ENCODE peak calls at places on chromosomes 13 and 19, in seven cellular contexts. One of them, this sample, is unnamed.

GRCh38 chr13:54875111-54875510 is 1846.5 kb downstream of the OLFM4 start:
- DNase-seq in CD8-positive, alpha-beta T cell: no peak
- DNase-seq in left ventricle myocardium inferior: no peak
- DNase-seq in adrenal gland: no peak
- DNase-seq in body of pancreas: no peak
- DNase-seq in psoas muscle: no peak
- DNase-seq in heart left ventricle: no peak
- DNase-seq in this sample: no peak

GRCh38 chr19:35963514-35963913 is 27.3 kb downstream of the LRFN3 start:
- DNase-seq in CD8-positive, alpha-beta T cell: no peak
- DNase-seq in left ventricle myocardium inferior: no peak
- DNase-seq in adrenal gland: peak; percentile 35
- DNase-seq in body of pancreas: peak; percentile 51
- DNase-seq in psoas muscle: no peak
- DNase-seq in heart left ventricle: peak; percentile 44
- DNase-seq in this sample: no peak

GRCh38 chr19:31140717-31141116 is 208.5 kb downstream of the TSHZ3 start:
- DNase-seq in CD8-positive, alpha-beta T cell: no peak
- DNase-seq in left ventricle myocardium inferior: no peak
- DNase-seq in adrenal gland: no peak
- DNase-seq in body of pancreas: no peak
- DNase-seq in psoas muscle: no peak
- DNase-seq in heart left ventricle: no peak
- DNase-seq in this sample: no peak

GRCh38 chr13:111893607-111894443 is 173.1 kb upstream of the SOX1 start:
- DNase-seq in CD8-positive, alpha-beta T cell: peak; percentile 23
- DNase-seq in left ventricle myocardium inferior: no peak
- DNase-seq in adrenal gland: no peak
- DNase-seq in body of pancreas: no peak
- DNase-seq in psoas muscle: no peak
- DNase-seq in heart left ventricle: no peak
- DNase-seq in this sample: peak; percentile 36

GRCh38 chr13:103303078-103303651 is 236.9 kb upstream of the SLC10A2 start:
- DNase-seq in CD8-positive, alpha-beta T cell: no peak
- DNase-seq in left ventricle myocardium inferior: no peak
- DNase-seq in adrenal gland: no peak
- DNase-seq in body of pancreas: no peak
- DNase-seq in psoas muscle: no peak
- DNase-seq in heart left ventricle: no peak
- DNase-seq in this sample: no peak

GRCh38 chr19:51407631-51408131 is 9.8 kb downstream of the SIGLEC10 start:
- DNase-seq in CD8-positive, alpha-beta T cell: peak; percentile 59
- DNase-seq in left ventricle myocardium inferior: no peak
- DNase-seq in adrenal gland: no peak
- DNase-seq in body of pancreas: peak; percentile 32
- DNase-seq in psoas muscle: no peak
- DNase-seq in heart left ventricle: no peak
- DNase-seq in this sample: no peak

GRCh38 chr13:41562083-41562482 is 104.7 kb downstream of the RGCC start:
- DNase-seq in CD8-positive, alpha-beta T cell: no peak
- DNase-seq in left ventricle myocardium inferior: peak; percentile 82
- DNase-seq in adrenal gland: peak; percentile 50
- DNase-seq in body of pancreas: peak; percentile 51
- DNase-seq in psoas muscle: peak; percentile 68
- DNase-seq in heart left ventricle: peak; percentile 58
- DNase-seq in this sample: peak; percentile 72

GRCh38 chr13:21095311-21095710 is 33.9 kb upstream of the LATS2 start:
- DNase-seq in CD8-positive, alpha-beta T cell: no peak
- DNase-seq in left ventricle myocardium inferior: no peak
- DNase-seq in adrenal gland: no peak
- DNase-seq in body of pancreas: no peak
- DNase-seq in psoas muscle: no peak
- DNase-seq in heart left ventricle: no peak
- DNase-seq in this sample: no peak

GRCh38 chr13:110125613-110126272 is 181.2 kb downstream of the COL4A1 start:
- DNase-seq in CD8-positive, alpha-beta T cell: no peak
- DNase-seq in left ventricle myocardium inferior: no peak
- DNase-seq in adrenal gland: no peak
- DNase-seq in body of pancreas: no peak
- DNase-seq in psoas muscle: no peak
- DNase-seq in heart left ventricle: no peak
- DNase-seq in this sample: no peak

GRCh38 chr19:16324384-16325160 is at the start of gene KLF2:
- DNase-seq in CD8-positive, alpha-beta T cell: peak; percentile 98
- DNase-seq in left ventricle myocardium inferior: peak; percentile 96
- DNase-seq in adrenal gland: peak; percentile 94
- DNase-seq in body of pancreas: peak; percentile 90
- DNase-seq in psoas muscle: peak; percentile 96
- DNase-seq in heart left ventricle: peak; percentile 97
- DNase-seq in this sample: peak; percentile 94

GRCh38 chr19:43778651-43779050 is 2.1 kb downstream of the KCNN4 start:
- DNase-seq in CD8-positive, alpha-beta T cell: no peak
- DNase-seq in left ventricle myocardium inferior: no peak
- DNase-seq in adrenal gland: no peak
- DNase-seq in body of pancreas: no peak
- DNase-seq in psoas muscle: no peak
- DNase-seq in heart left ventricle: no peak
- DNase-seq in this sample: no peak

GRCh38 chr19:49809155-49809986 is 3.7 kb downstream of the FUZ start:
- DNase-seq in CD8-positive, alpha-beta T cell: peak; percentile 65
- DNase-seq in left ventricle myocardium inferior: peak; percentile 70
- DNase-seq in adrenal gland: peak; percentile 82
- DNase-seq in body of pancreas: peak; percentile 72
- DNase-seq in psoas muscle: peak; percentile 72
- DNase-seq in heart left ventricle: peak; percentile 77
- DNase-seq in this sample: peak; percentile 77
- TF ChIP-seq CTCF in CD8-positive, alpha-beta T cell: no peak
- TF ChIP-seq CTCF in left ventricle myocardium inferior: no peak
- TF ChIP-seq CTCF in adrenal gland: no peak
- TF ChIP-seq CTCF in body of pancreas: no peak
- TF ChIP-seq CTCF in psoas muscle: peak; percentile 27
- TF ChIP-seq CTCF in heart left ventricle: peak; percentile 54
- TF ChIP-seq CTCF in this sample: no peak

GRCh38 chr13:43019811-43020210 is 3.6 kb upstream of the DNAJC15 start:
- DNase-seq in CD8-positive, alpha-beta T cell: no peak
- DNase-seq in left ventricle myocardium inferior: no peak
- DNase-seq in adrenal gland: no peak
- DNase-seq in body of pancreas: no peak
- DNase-seq in psoas muscle: no peak
- DNase-seq in heart left ventricle: no peak
- DNase-seq in this sample: no peak

GRCh38 chr13:43023244-43023931 is at the start of gene DNAJC15:
- DNase-seq in CD8-positive, alpha-beta T cell: peak; percentile 87
- DNase-seq in left ventricle myocardium inferior: peak; percentile 91
- DNase-seq in adrenal gland: peak; percentile 76
- DNase-seq in body of pancreas: peak; percentile 90
- DNase-seq in psoas muscle: peak; percentile 91
- DNase-seq in heart left ventricle: peak; percentile 90
- DNase-seq in this sample: peak; percentile 69

GRCh38 chr13:43020794-43021193 is 2.6 kb upstream of the DNAJC15 start:
- DNase-seq in CD8-positive, alpha-beta T cell: no peak
- DNase-seq in left ventricle myocardium inferior: no peak
- DNase-seq in adrenal gland: no peak
- DNase-seq in body of pancreas: no peak
- DNase-seq in psoas muscle: no peak
- DNase-seq in heart left ventricle: no peak
- DNase-seq in this sample: no peak

GRCh38 chr13:43026262-43026661 is 2.9 kb downstream of the DNAJC15 start:
- DNase-seq in CD8-positive, alpha-beta T cell: no peak
- DNase-seq in left ventricle myocardium inferior: no peak
- DNase-seq in adrenal gland: no peak
- DNase-seq in body of pancreas: no peak
- DNase-seq in psoas muscle: no peak
- DNase-seq in heart left ventricle: no peak
- DNase-seq in this sample: no peak

GRCh38 chr13:43021926-43022670 is 1.3 kb upstream of the DNAJC15 start:
- DNase-seq in CD8-positive, alpha-beta T cell: no peak
- DNase-seq in left ventricle myocardium inferior: no peak
- DNase-seq in adrenal gland: no peak
- DNase-seq in body of pancreas: no peak
- DNase-seq in psoas muscle: no peak
- DNase-seq in heart left ventricle: no peak
- DNase-seq in this sample: no peak
- H3K4me3 ChIP-seq in CD8-positive, alpha-beta T cell: no peak overlapping the region
- H3K4me3 ChIP-seq in left ventricle myocardium inferior: no peak overlapping the region
- H3K4me3 ChIP-seq in adrenal gland: no peak overlapping the region
- H3K4me3 ChIP-seq in body of pancreas: no peak overlapping the region
- H3K4me3 ChIP-seq in psoas muscle: no peak overlapping the region
- H3K4me3 ChIP-seq in heart left ventricle: no peak overlapping the region
- H3K4me3 ChIP-seq in this sample: no peak overlapping the region

DNA sequence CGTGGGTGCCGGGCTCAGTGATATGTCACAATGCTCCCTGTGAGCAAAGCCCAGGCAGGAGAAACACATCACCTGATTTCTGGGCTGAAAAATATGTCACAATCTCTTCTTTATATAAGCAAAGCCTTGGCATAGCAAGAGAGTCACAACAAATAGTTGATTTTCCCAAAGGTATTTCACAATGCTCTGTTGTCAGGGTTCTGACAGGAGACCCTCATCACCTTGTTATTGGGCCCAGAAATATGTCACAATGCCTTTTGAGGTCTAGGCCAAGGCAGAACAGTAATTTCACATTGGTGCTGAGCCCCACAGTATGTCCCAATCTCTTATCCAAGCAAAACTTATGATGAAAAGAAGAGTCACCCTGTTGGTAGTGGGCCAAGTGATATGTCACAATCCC is 125.7 kb downstream of the ZNF675 start:
- DNase-seq in CD8-positive, alpha-beta T cell: no peak
- DNase-seq in left ventricle myocardium inferior: no peak
- DNase-seq in adrenal gland: no peak
- DNase-seq in body of pancreas: no peak
- DNase-seq in psoas muscle: no peak
- DNase-seq in heart left ventricle: no peak
- DNase-seq in this sample: no peak
- H3K27ac ChIP-seq in CD8-positive, alpha-beta T cell: no peak overlapping the region
- H3K27ac ChIP-seq in left ventricle myocardium inferior: no peak overlapping the region
- H3K27ac ChIP-seq in adrenal gland: no peak overlapping the region
- H3K27ac ChIP-seq in body of pancreas: no peak overlapping the region
- H3K27ac ChIP-seq in psoas muscle: no peak overlapping the region
- H3K27ac ChIP-seq in heart left ventricle: no peak overlapping the region
- H3K27ac ChIP-seq in this sample: no peak overlapping the region

GRCh38 chr19:19224852-19225494 is 13.2 kb downstream of the NCAN start:
- DNase-seq in CD8-positive, alpha-beta T cell: peak; percentile 85
- DNase-seq in left ventricle myocardium inferior: peak; percentile 54
- DNase-seq in adrenal gland: peak; percentile 85
- DNase-seq in body of pancreas: peak; percentile 79
- DNase-seq in psoas muscle: peak; percentile 60
- DNase-seq in heart left ventricle: peak; percentile 50
- DNase-seq in this sample: no peak
- TF ChIP-seq CTCF in CD8-positive, alpha-beta T cell: peak; percentile 78
- TF ChIP-seq CTCF in left ventricle myocardium inferior: peak; percentile 61
- TF ChIP-seq CTCF in adrenal gland: peak; percentile 56
- TF ChIP-seq CTCF in body of pancreas: peak; percentile 40
- TF ChIP-seq CTCF in psoas muscle: peak; percentile 49
- TF ChIP-seq CTCF in heart left ventricle: peak; percentile 59
- TF ChIP-seq CTCF in this sample: no peak

GRCh38 chr19:7637374-7638256 is 705 bp downstream of the STXBP2 start:
- DNase-seq in CD8-positive, alpha-beta T cell: no peak
- DNase-seq in left ventricle myocardium inferior: peak; percentile 51
- DNase-seq in adrenal gland: peak; percentile 60
- DNase-seq in body of pancreas: peak; percentile 71
- DNase-seq in psoas muscle: peak; percentile 47
- DNase-seq in heart left ventricle: peak; percentile 54
- DNase-seq in this sample: peak; percentile 70
- H3K4me3 ChIP-seq in CD8-positive, alpha-beta T cell: peak overlapping the region; percentile 36
- H3K4me3 ChIP-seq in left ventricle myocardium inferior: peak overlapping the region; percentile 56
- H3K4me3 ChIP-seq in adrenal gland: no peak overlapping the region
- H3K4me3 ChIP-seq in body of pancreas: peak overlapping the region; percentile 73
- H3K4me3 ChIP-seq in psoas muscle: peak overlapping the region; percentile 46
- H3K4me3 ChIP-seq in heart left ventricle: no peak overlapping the region
- H3K4me3 ChIP-seq in this sample: peak overlapping the region; percentile 25

DNA sequence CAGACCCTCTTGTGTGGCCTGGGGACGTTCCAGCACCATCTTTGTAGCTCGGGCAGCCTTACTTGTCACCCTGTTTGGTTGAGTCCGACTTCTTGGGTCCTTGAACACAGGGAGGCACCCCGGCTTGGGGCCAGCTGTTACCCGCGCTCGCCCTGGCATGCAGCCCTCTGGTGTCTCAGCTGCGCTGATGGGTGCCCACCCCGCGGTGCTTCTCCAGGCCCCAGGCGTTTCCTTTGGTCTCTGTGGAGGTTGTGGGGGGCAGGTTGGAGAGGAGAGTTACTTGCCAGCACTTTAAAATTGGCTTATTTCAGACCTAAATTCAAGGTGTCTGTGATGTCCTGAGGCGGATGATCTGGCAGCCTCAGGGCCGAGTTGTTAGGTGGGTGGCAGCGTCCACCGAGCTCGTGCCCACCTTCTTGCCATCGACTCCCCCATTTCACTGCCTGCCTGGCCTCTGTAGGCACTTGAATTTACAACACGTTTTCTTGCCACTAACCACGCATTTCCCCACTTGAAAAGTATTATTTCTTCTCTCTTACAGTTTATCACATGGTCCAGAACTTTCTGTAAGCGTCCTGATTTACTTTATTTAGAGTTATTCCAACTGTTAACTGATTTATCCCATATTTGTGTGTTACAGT is 16.9 kb downstream of the UBAC2 start:
- DNase-seq in CD8-positive, alpha-beta T cell: peak; percentile 75
- DNase-seq in left ventricle myocardium inferior: no peak
- DNase-seq in adrenal gland: no peak
- DNase-seq in body of pancreas: peak; percentile 51
- DNase-seq in psoas muscle: no peak
- DNase-seq in heart left ventricle: no peak
- DNase-seq in this sample: peak; percentile 55
- H3K27ac ChIP-seq in CD8-positive, alpha-beta T cell: peak overlapping the region; percentile 54
- H3K27ac ChIP-seq in left ventricle myocardium inferior: peak overlapping the region; percentile 75
- H3K27ac ChIP-seq in adrenal gland: no peak overlapping the region
- H3K27ac ChIP-seq in body of pancreas: no peak overlapping the region
- H3K27ac ChIP-seq in psoas muscle: peak overlapping the region; percentile 77
- H3K27ac ChIP-seq in heart left ventricle: no peak overlapping the region
- H3K27ac ChIP-seq in this sample: no peak overlapping the region

DNA sequence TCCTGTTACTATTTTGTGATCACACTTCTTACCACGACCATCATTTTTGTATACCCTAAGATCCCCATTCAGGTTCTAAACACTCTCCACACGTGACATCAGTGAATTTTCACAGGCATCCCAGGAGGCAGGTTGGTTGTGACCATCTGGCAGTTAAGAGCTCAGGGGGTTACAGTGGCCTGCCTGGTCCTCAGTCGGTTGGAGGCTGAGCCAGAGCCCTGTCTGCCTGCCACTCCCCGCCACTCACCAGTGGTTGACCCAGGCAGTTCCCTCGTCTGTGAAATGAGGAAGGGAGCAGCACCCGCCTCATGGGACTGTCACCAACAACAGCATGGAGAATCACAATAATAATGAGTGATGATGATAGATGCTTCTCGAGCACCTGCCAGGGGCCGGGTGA is 36.4 kb upstream of the EHD2 start:
- DNase-seq in CD8-positive, alpha-beta T cell: no peak
- DNase-seq in left ventricle myocardium inferior: no peak
- DNase-seq in adrenal gland: no peak
- DNase-seq in body of pancreas: no peak
- DNase-seq in psoas muscle: no peak
- DNase-seq in heart left ventricle: no peak
- DNase-seq in this sample: no peak
- TF ChIP-seq CTCF in CD8-positive, alpha-beta T cell: no peak
- TF ChIP-seq CTCF in left ventricle myocardium inferior: no peak
- TF ChIP-seq CTCF in adrenal gland: no peak
- TF ChIP-seq CTCF in body of pancreas: no peak
- TF ChIP-seq CTCF in psoas muscle: no peak
- TF ChIP-seq CTCF in heart left ventricle: no peak
- TF ChIP-seq CTCF in this sample: no peak

This sample was measured in right atrium auricular region.